ENCODE peak calls at places on chromosomes 12 and 14, in six cellular contexts. O is Daoy; B is activated CD8-positive, alpha-beta memory T cell treated with anti-CD3 and anti-CD28 coated beads, Interleukin-2, amount 50 U/mL, for 48 hours; R is LHCN-M2; V is NAMALWA; Z is stimulated activated CD4-positive, alpha-beta T cell treated with anti-CD3 and anti-CD28 coated beads, Interleukin-2, amount 100 ng/mL, for 24 hours. P is an unnamed sample.

GRCh38 chr12:89073027-89073398 is 279.3 kb downstream of the DUSP6 start:
- DNase-seq in O (peak; percentile 77), B (no peak), R (peak; percentile 63), V (no peak), Z (no peak), P (no peak)

GRCh38 chr12:27176765-27177164 is 67.3 kb upstream of the STK38L start:
- DNase-seq in O (peak; percentile 38), B (no peak), R (peak; percentile 49), V (no peak), Z (peak; percentile 39), P (peak; percentile 79)

GRCh38 chr12:123232472-123232806 is 502 bp downstream of the MPHOSPH9 start:
- DNase-seq in O (no peak), B (no peak), R (no peak), V (no peak), Z (no peak), P (no peak)

GRCh38 chr12:92340003-92340402 is 194.4 kb upstream of the BTG1 start:
- DNase-seq in O (no peak), B (no peak), R (no peak), V (no peak), Z (no peak), P (no peak)

GRCh38 chr12:132188451-132189298 is 44.4 kb downstream of the NOC4L start:
- DNase-seq in O (no peak), B (no peak), R (no peak), V (no peak), Z (no peak), P (no peak)

GRCh38 chr14:54901380-54902142 is 1.1 kb downstream of the GCH1 start:
- DNase-seq in O (no peak), B (peak; percentile 59), R (no peak), V (no peak), Z (peak; percentile 28), P (no peak)

GRCh38 chr12:65318186-65318685 is 39.8 kb downstream of the MSRB3 start:
- DNase-seq in O (no peak), B (no peak), R (no peak), V (no peak), Z (no peak), P (no peak)

GRCh38 chr12:8697120-8697475 is 693 bp upstream of the RIMKLB start:
- DNase-seq in O (peak; percentile 46), B (no peak), R (peak; percentile 23), V (peak; percentile 76), Z (no peak), P (no peak)

GRCh38 chr12:109443794-109444193 is 33.3 kb downstream of the KCTD10 start:
- DNase-seq in O (no peak), B (no peak), R (no peak), V (no peak), Z (no peak), P (no peak)

GRCh38 chr12:9120487-9121184 is 4.9 kb upstream of the A2M start:
- DNase-seq in O (no peak), B (no peak), R (no peak), V (no peak), Z (no peak), P (no peak)

GRCh38 chr12:27618836-27619235 is 77.4 kb upstream of the REP15 start:
- DNase-seq in O (peak; percentile 51), B (no peak), R (no peak), V (no peak), Z (no peak), P (no peak)

GRCh38 chr12:29350080-29350479 is 30.9 kb downstream of the ERGIC2 start:
- DNase-seq in O (no peak), B (no peak), R (peak; percentile 31), V (no peak), Z (no peak), P (peak; percentile 25)

GRCh38 chr14:99382781-99383456 is 97.7 kb downstream of the SETD3 start:
- DNase-seq in O (peak; percentile 74), B (no peak), R (no peak), V (no peak), Z (no peak), P (peak; percentile 69)

GRCh38 chr12:38638401-38638800 is 267.0 kb downstream of the CPNE8 start:
- DNase-seq in O (no peak), B (no peak), R (no peak), V (no peak), Z (no peak), P (no peak)

GRCh38 chr12:11752403-11753150 is 103.1 kb downstream of the ETV6 start:
- DNase-seq in O (no peak), B (no peak), R (no peak), V (no peak), Z (no peak), P (peak; percentile 30)

GRCh38 chr14:73143003-73143402 is 6.7 kb downstream of the PSEN1 start:
- DNase-seq in O (no peak), B (no peak), R (no peak), V (no peak), Z (no peak), P (no peak)

GRCh38 chr12:132218915-132219314 is 74.7 kb downstream of the NOC4L start:
- DNase-seq in O (no peak), B (no peak), R (no peak), V (peak; percentile 60), Z (peak; percentile 59), P (peak; percentile 72)

GRCh38 chr12:67472551-67472950 is 176.0 kb upstream of the DYRK2 start:
- DNase-seq in O (no peak), B (no peak), R (no peak), V (no peak), Z (no peak), P (no peak)

GRCh38 chr14:95535226-95536021 is 574 bp downstream of the GLRX5 start:
- DNase-seq in O (no peak), B (peak; percentile 59), R (peak; percentile 23), V (peak; percentile 46), Z (no peak), P (peak; percentile 37)

GRCh38 chr14:101009531-101009930 is 106.0 kb upstream of the RTL1 start:
- DNase-seq in O (no peak), B (no peak), R (no peak), V (no peak), Z (no peak), P (no peak)

GRCh38 chr12:3617565-3617964 is 126.6 kb downstream of the PRMT8 start:
- DNase-seq in O (no peak), B (no peak), R (no peak), V (no peak), Z (no peak), P (no peak)

GRCh38 chr14:106207316-106207715 is 680.9 kb downstream of the TMEM121 start:
- DNase-seq in O (peak; percentile 87), B (no peak), R (no peak), V (no peak), Z (no peak), P (no peak)

GRCh38 chr14:74425525-74426201 is 347 bp downstream of the SYNDIG1L start:
- DNase-seq in O (peak; percentile 66), B (peak; percentile 85), R (no peak), V (no peak), Z (peak; percentile 58), P (peak; percentile 33)

GRCh38 chr12:3641428-3641883 is 111.5 kb downstream of the CRACR2A start:
- DNase-seq in O (peak; percentile 58), B (no peak), R (peak; percentile 87), V (no peak), Z (no peak), P (no peak)

GRCh38 chr14:89249296-89249565 is 167.8 kb downstream of the FOXN3 start:
- DNase-seq in O (no peak), B (no peak), R (no peak), V (no peak), Z (no peak), P (no peak)

GRCh38 chr14:26730929-26731618 is 133.2 kb upstream of the NOVA1 start:
- DNase-seq in O (peak; percentile 50), B (no peak), R (peak; percentile 10), V (peak; percentile 15), Z (no peak), P (peak; percentile 24)

GRCh38 chr14:90677484-90678045 is 138.7 kb downstream of the TTC7B start:
- DNase-seq in O (no peak), B (no peak), R (peak; percentile 64), V (no peak), Z (peak; percentile 26), P (peak; percentile 34)

P was measured in NB4.